ENCODE peak calls at places on chromosomes 12 and 14, in six cellular contexts. V is NCI-H2081; B is stimulated activated effector memory CD8-positive, alpha-beta T cell treated with anti-CD3 and anti-CD28 coated beads, Interleukin-12 subunit alpha, Interleukin-12 subunit beta, amount 100 ng/mL, for 72 hours; X is amniotic stem cell; S is EL; E is T-helper 1 cell. N is an unnamed sample.

GRCh38 chr12:127494961-127495915 is 771.7 kb upstream of the TMEM132C start:
- DNase-seq in S (no peak), X (no peak), B (no peak), V (no peak), E (no peak), N (no peak)

GRCh38 chr12:58148405-58148804 is 207.0 kb downstream of the ATP23 start:
- DNase-seq in B (no peak), E (no peak), S (peak; percentile 83), X (peak; percentile 53), V (peak; percentile 65), N (peak; percentile 89)

GRCh38 chr14:35391388-35391710 is 13.2 kb downstream of the NFKBIA start:
- DNase-seq in S (no peak), E (no peak), X (no peak), V (no peak), B (no peak), N (no peak)

GRCh38 chr12:569091-569676 is 94.1 kb downstream of the NINJ2 start:
- DNase-seq in S (no peak), V (no peak), X (no peak), E (no peak), B (no peak), N (no peak)

GRCh38 chr12:13337786-13338185 is 141.3 kb downstream of the EMP1 start:
- DNase-seq in S (no peak), E (no peak), B (no peak), X (no peak), V (no peak), N (no peak)

GRCh38 chr14:22648506-22648905 is 4.4 kb upstream of the OR6J1 start:
- DNase-seq in S (no peak), X (no peak), E (no peak), B (no peak), V (no peak), N (no peak)

GRCh38 chr14:32077081-32078029 is at the start of gene ARHGAP5:
- DNase-seq in X (no peak), S (no peak), E (peak; percentile 61), B (peak; percentile 32), V (peak; percentile 68), N (peak; percentile 43)

GRCh38 chr14:77641207-77641533 is 24.7 kb upstream of the SPTLC2 start:
- DNase-seq in E (no peak), X (no peak), B (no peak), V (no peak), S (no peak), N (no peak)

GRCh38 chr12:67269632-67270578 is 747 bp downstream of the CAND1 start:
- DNase-seq in S (peak; percentile 33), V (peak; percentile 57), X (no peak), E (peak; percentile 15), B (peak; percentile 29), N (peak; percentile 32)

GRCh38 chr14:29724991-29725390 is 202.7 kb downstream of the PRKD1 start:
- DNase-seq in S (no peak), B (no peak), X (no peak), E (no peak), V (peak; percentile 79), N (peak; percentile 49)

GRCh38 chr12:121578230-121579189 is 2.3 kb downstream of the KDM2B start:
- DNase-seq in B (peak; percentile 9), V (no peak), X (no peak), E (no peak), S (peak; percentile 53), N (peak; percentile 62)

N was measured in EH.